ENCODE peak calls at places on chromosomes 5 and 9, in seven cellular contexts. M, K, A, D, Y, W and P are unnamed samples. For H3K4me1, the result is how much of the 10 kb centered on the place peaks cover.

GRCh38 chr9:33524431-33524947 is 438 bp downstream of the ANKRD18B start:
- DNase-seq in K (no peak), Y (no peak), D (no peak), W (no peak), M (no peak), A (no peak), P (no peak)

GRCh38 chr9:113173341-113173740 is 22.5 kb downstream of the SLC31A2 start:
- DNase-seq in D (no peak), W (no peak), Y (no peak), K (no peak), M (no peak), A (no peak), P (no peak)

GRCh38 chr9:136289651-136290507 is 14.0 kb downstream of the CCDC187 start:
- DNase-seq in Y (no peak), W (no peak), D (no peak), K (no peak), M (no peak), A (no peak), P (no peak)

GRCh38 chr5:16656561-16657191 is 39.9 kb upstream of the RETREG1 start:
- DNase-seq in A (no peak), D (peak), Y (no peak), M (no peak), W (no peak), K (no peak), P (no peak)

GRCh38 chr5:157273131-157273556 is 7.2 kb downstream of the CYFIP2 start:
- DNase-seq in W (no peak), Y (no peak), A (no peak), K (no peak), D (no peak), M (peak), P (no peak)

GRCh38 chr9:130017035-130017909 is 25.7 kb downstream of the FNBP1 start:
- DNase-seq in K (no peak), M (no peak), Y (no peak), D (no peak), W (no peak), A (no peak), P (no peak)

GRCh38 chr5:124871299-124871698 is 124.9 kb upstream of the ZNF608 start:
- DNase-seq in M (no peak), Y (no peak), W (no peak), D (no peak), A (no peak), K (no peak), P (no peak)

GRCh38 chr5:158123595-158123994 is 264.6 kb upstream of the CLINT1 start:
- DNase-seq in A (no peak), Y (no peak), M (no peak), W (no peak), K (no peak), D (no peak), P (no peak)

GRCh38 chr5:122870219-122870856 is 24.9 kb downstream of the SNX24 start:
- DNase-seq in K (no peak), Y (no peak), W (no peak), D (no peak), M (no peak), A (no peak), P (no peak)

GRCh38 chr9:127139775-127140174 is 17.3 kb upstream of the ANGPTL2 start:
- DNase-seq in W (no peak), D (peak), Y (no peak), A (no peak), M (no peak), K (no peak), P (peak)

GRCh38 chr5:52690236-52690685 is 97.5 kb upstream of the ITGA1 start:
- DNase-seq in W (no peak), A (no peak), D (no peak), Y (no peak), M (no peak), K (no peak), P (no peak)

GRCh38 chr5:140020601-140021177 is 22.4 kb downstream of the NRG2 start:
- DNase-seq in A (no peak), M (no peak), W (no peak), Y (no peak), D (no peak), K (peak), P (no peak)

GRCh38 chr5:136038635-136039034 is 9.8 kb downstream of the TGFBI start:
- DNase-seq in K (no peak), D (no peak), Y (no peak), M (no peak), A (no peak), W (no peak), P (no peak)

GRCh38 chr9:115165233-115165632 is 47.3 kb upstream of the TNC start:
- DNase-seq in K (no peak), Y (no peak), M (no peak), A (no peak), D (no peak), W (no peak), P (no peak)

GRCh38 chr9:68690088-68690487 is 15.0 kb upstream of the PIP5K1B start:
- DNase-seq in Y (no peak), K (no peak), D (no peak), W (no peak), A (no peak), M (no peak), P (peak)

GRCh38 chr9:125262217-125262991 is 778 bp downstream of the GAPVD1 start:
- DNase-seq in K (no peak), D (peak), M (no peak), A (no peak), W (no peak), Y (no peak), P (no peak)

GRCh38 chr9:14298607-14299022 is 15.3 kb downstream of the NFIB start:
- DNase-seq in W (no peak), M (no peak), K (no peak), A (no peak), Y (no peak), D (no peak), P (no peak)

GRCh38 chr9:14293801-14294200 is 20.1 kb downstream of the NFIB start:
- DNase-seq in M (no peak), A (no peak), K (no peak), Y (no peak), W (no peak), D (no peak), P (no peak)

GRCh38 chr9:14296462-14296861 is 17.5 kb downstream of the NFIB start:
- DNase-seq in A (no peak), Y (no peak), D (no peak), K (no peak), M (no peak), W (peak), P (peak)

GRCh38 chr9:14292181-14292773 is 21.7 kb downstream of the NFIB start:
- DNase-seq in W (no peak), D (no peak), M (no peak), K (no peak), Y (no peak), A (no peak), P (no peak)

GRCh38 chr9:14294659-14295058 is 19.3 kb downstream of the NFIB start:
- DNase-seq in A (no peak), W (no peak), Y (no peak), K (no peak), M (no peak), D (no peak), P (no peak)
- H3K4me1 ChIP-seq in A (under half), W (under half), Y (under half), K (half or more), M (under half), D (under half), P (under half)

DNA sequence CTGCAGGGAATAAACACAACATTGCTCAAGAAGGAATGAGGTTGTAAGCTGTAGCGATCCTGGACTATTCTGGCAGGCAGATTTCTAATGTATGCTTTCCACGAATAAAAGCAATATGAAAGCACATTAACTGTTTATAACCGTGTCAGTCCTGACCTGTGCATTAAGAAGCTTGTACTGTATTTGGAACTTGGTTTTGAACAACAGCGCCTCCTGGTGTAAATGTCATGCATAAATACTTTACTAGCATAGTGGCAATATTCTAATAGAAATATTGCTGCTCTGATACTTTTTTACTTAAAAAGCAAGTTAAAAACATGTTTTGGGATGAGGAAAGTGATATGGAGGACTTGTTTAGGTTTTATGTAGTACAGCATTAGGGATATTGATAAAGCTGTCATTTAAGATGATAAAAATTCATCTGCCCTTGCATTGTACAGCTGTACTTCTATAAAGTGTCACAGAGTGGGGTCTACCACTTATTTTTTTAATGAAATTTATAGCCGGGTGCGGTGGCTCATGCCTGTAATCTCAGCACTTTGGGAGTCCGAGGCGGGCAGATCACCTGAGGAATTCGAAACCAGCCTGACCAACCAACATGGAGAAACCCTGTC is 70.7 kb upstream of the GNE start:
- DNase-seq in M (no peak), W (no peak), Y (peak), K (no peak), D (no peak), A (peak), P (no peak)
- TF ChIP-seq POLR2AphosphoS5 in M (no peak), W (no peak), Y (no peak), K (no peak), D (no peak), A (no peak), P (no peak)

GRCh38 chr5:376951-377325 is 55.4 kb downstream of the AHRR start:
- DNase-seq in D (no peak), M (no peak), A (no peak), K (no peak), Y (peak), W (peak), P (no peak)

GRCh38 chr5:375336-375920 is 53.9 kb downstream of the AHRR start:
- DNase-seq in D (peak), Y (no peak), W (peak), A (no peak), K (peak), M (no peak), P (no peak)

GRCh38 chr5:374631-375335 is 53.3 kb downstream of the AHRR start:
- DNase-seq in A (no peak), K (peak), D (peak), Y (peak), W (peak), M (no peak), P (no peak)

GRCh38 chr5:377326-377981 is 55.9 kb downstream of the AHRR start:
- DNase-seq in D (peak), A (no peak), W (peak), Y (peak), M (no peak), K (peak), P (no peak)

DNA sequence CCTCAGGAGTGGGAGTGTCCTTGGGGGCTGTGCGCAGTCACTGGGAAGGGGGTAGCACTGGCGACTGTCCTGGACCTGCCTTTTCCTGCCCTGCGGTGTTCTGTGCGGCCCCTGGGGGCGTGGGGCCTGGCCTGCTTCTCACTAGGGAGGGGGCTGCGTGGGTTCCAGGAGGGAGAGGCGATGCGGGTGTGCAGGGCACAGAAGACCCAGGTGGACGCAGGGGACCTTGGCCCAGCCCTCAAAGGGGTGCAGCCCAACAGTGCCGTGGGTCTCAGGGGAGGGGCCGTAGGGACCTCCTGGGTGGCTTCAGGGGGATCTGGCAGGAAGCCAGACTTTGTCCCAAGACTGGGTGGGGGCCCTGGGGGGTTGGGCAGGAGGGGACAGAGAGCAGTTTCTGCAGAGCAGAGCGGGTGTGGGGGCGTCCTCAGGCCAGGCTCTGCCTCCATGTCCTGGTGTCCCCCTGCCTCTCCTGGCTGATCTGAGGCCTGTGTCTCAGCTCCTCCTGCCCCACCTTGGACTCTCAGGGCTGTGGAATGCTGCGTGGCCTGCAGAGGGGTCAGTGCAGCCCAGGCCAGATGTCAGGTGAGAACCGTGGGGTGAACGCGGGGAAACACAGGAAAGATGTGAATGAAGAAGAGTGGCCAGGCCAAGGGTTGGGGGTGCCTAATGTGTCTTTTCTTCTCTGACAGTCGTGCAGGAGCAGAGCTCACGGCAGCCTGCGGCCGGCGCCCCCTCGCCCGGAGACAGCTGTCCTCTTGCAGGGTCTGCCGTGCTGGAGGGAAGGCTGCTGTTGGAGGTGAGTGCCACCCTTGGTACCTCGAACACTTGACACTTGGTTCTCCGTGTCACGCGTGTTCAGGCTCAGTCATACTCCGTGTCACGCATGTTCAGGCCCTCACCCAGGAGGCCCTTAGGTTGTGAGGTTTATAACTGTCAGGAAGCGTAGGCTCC is 54.7 kb downstream of the AHRR start:
- DNase-seq in K (peak), Y (peak), M (no peak), D (peak), W (peak), A (no peak), P (peak)
- H3K4me1 ChIP-seq in K (under half), Y (under half), M (half or more), D (under half), W (under half), A (half or more), P (under half)

GRCh38 chr9:100927778-100928177 is 100.7 kb upstream of the PLPPR1 start:
- DNase-seq in A (no peak), M (no peak), D (no peak), Y (no peak), K (no peak), W (no peak), P (no peak)
- TF ChIP-seq POLR2AphosphoS5 in A (no peak), M (no peak), D (no peak), Y (no peak), K (no peak), W (no peak), P (no peak)

GRCh38 chr5:150509992-150510391 is 2.1 kb downstream of the NDST1 start:
- DNase-seq in K (no peak), W (no peak), D (no peak), Y (no peak), M (no peak), A (no peak), P (no peak)

GRCh38 chr5:150507283-150508020 is 479 bp upstream of the NDST1 start:
- DNase-seq in Y (peak), W (no peak), A (no peak), D (no peak), K (no peak), M (no peak), P (peak)

GRCh38 chr5:150506571-150507282 is 1.2 kb upstream of the NDST1 start:
- DNase-seq in K (no peak), W (no peak), A (no peak), D (peak), M (no peak), Y (no peak), P (no peak)

GRCh38 chr5:150508828-150509227 is 897 bp downstream of the NDST1 start:
- DNase-seq in W (no peak), M (no peak), A (no peak), D (no peak), K (no peak), Y (no peak), P (no peak)

GRCh38 chr5:150508021-150508640 is at the start of gene NDST1:
- DNase-seq in K (no peak), M (no peak), D (peak), W (no peak), A (no peak), Y (no peak), P (no peak)
- H3K4me1 ChIP-seq in K (half or more), M (under half), D (under half), W (half or more), A (under half), Y (half or more), P (half or more)